ENCODE peak calls at places on chromosome 10, in six cellular contexts. U, G, K, L, A and W are unnamed samples.

GRCh38 chr10:86958831-86959736 is 685 bp downstream of the SNCG start:
- DNase-seq in A (peak), K (peak), G (no peak), U (peak), L (peak), W (no peak)

GRCh38 chr10:60605476-60605875 is 172.8 kb upstream of the CDK1 start:
- DNase-seq in G (no peak), U (no peak), L (no peak), A (no peak), K (no peak), W (no peak)

GRCh38 chr10:132368881-132369635 is 27.9 kb upstream of the PWWP2B start:
- DNase-seq in U (no peak), G (no peak), A (peak), K (peak), L (peak), W (no peak)

GRCh38 chr10:62545155-62545554 is 171.0 kb downstream of the ZNF365 start:
- DNase-seq in G (no peak), K (no peak), A (no peak), L (no peak), U (no peak), W (no peak)

GRCh38 chr10:2984682-2985081 is 82.7 kb upstream of the PFKP start:
- DNase-seq in K (no peak), U (no peak), A (no peak), G (no peak), L (no peak), W (peak)

GRCh38 chr10:19412531-19412930 is 363.9 kb downstream of the MALRD1 start:
- DNase-seq in A (peak), U (no peak), G (peak), L (peak), K (no peak), W (no peak)

GRCh38 chr10:43160067-43160918 is 22.0 kb downstream of the CSGALNACT2 start:
- DNase-seq in L (peak), G (no peak), U (no peak), K (no peak), A (peak), W (no peak)

GRCh38 chr10:11869211-11869610 is 46.1 kb downstream of the PROSER2 start:
- DNase-seq in U (no peak), G (peak), K (no peak), A (no peak), L (no peak), W (no peak)

GRCh38 chr10:36393800-36394199 is 731.6 kb upstream of the ANKRD30A start:
- DNase-seq in K (no peak), U (no peak), G (no peak), L (no peak), A (peak), W (no peak)

GRCh38 chr10:11359849-11360248 is 251.6 kb downstream of the USP6NL start:
- DNase-seq in L (no peak), G (no peak), A (no peak), U (no peak), K (no peak), W (no peak)

GRCh38 chr10:70232859-70233108 is 445 bp downstream of the PPA1 start:
- DNase-seq in U (no peak), G (no peak), L (no peak), K (no peak), A (no peak), W (no peak)

GRCh38 chr10:43127447-43127846 is 10.8 kb upstream of the CSGALNACT2 start:
- DNase-seq in K (no peak), L (peak), A (no peak), U (no peak), G (no peak), W (no peak)

GRCh38 chr10:21496285-21497176 is 29.0 kb downstream of the SKIDA1 start:
- DNase-seq in K (no peak), U (peak), A (peak), G (peak), L (peak), W (peak)

GRCh38 chr10:60203993-60204618 is 185.6 kb downstream of the ANK3 start:
- DNase-seq in A (peak), K (no peak), U (no peak), G (peak), L (peak), W (no peak)

GRCh38 chr10:43218951-43219837 is 47.7 kb downstream of the RASGEF1A start:
- DNase-seq in K (no peak), A (no peak), G (no peak), U (peak), L (no peak), W (no peak)

GRCh38 chr10:86943316-86944030 is 13.9 kb downstream of the MMRN2 start:
- DNase-seq in U (no peak), L (no peak), K (no peak), G (no peak), A (no peak), W (no peak)

GRCh38 chr10:18793951-18794350 is 134.7 kb downstream of the ARL5B start:
- DNase-seq in A (peak), G (peak), U (no peak), K (no peak), L (peak), W (no peak)

GRCh38 chr10:129963831-129964501 is at the start of gene EBF3:
- DNase-seq in A (peak), G (peak), L (peak), K (no peak), U (peak), W (peak)

GRCh38 chr10:103648951-103649532 is 155.5 kb downstream of the NEURL1 start:
- DNase-seq in L (peak), A (peak), G (no peak), U (no peak), K (no peak), W (no peak)

GRCh38 chr10:118594392-118595063 is 920 bp downstream of the PRLHR start:
- DNase-seq in U (no peak), A (peak), K (no peak), L (peak), G (peak), W (peak)

GRCh38 chr10:1255600-1255999 is 199.4 kb downstream of the WDR37 start:
- DNase-seq in A (no peak), L (no peak), K (no peak), U (no peak), G (no peak), W (no peak)

GRCh38 chr10:63265646-63266207 is 132.6 kb downstream of the NRBF2 start:
- DNase-seq in G (no peak), U (no peak), L (no peak), A (no peak), K (no peak), W (no peak)

GRCh38 chr10:58219875-58220274 is 47.8 kb downstream of the IPMK start:
- DNase-seq in K (no peak), L (peak), A (no peak), G (no peak), U (no peak), W (no peak)

GRCh38 chr10:73495226-73495883 is 469 bp downstream of the PPP3CB start:
- DNase-seq in U (peak), K (peak), G (peak), A (peak), L (peak), W (peak)

GRCh38 chr10:72355214-72355555 is 466 bp upstream of the DNAJB12 start:
- DNase-seq in G (no peak), L (no peak), U (no peak), K (no peak), A (no peak), W (no peak)

GRCh38 chr10:33249659-33250058 is 84.8 kb downstream of the NRP1 start:
- DNase-seq in K (no peak), U (no peak), G (no peak), A (no peak), L (no peak), W (no peak)

GRCh38 chr10:69086131-69086530 is 1.8 kb upstream of the SRGN start:
- DNase-seq in K (no peak), A (peak), L (no peak), G (no peak), U (peak), W (no peak)

GRCh38 chr10:4488924-4489323 is 337.1 kb upstream of the AKR1E2 start:
- DNase-seq in U (no peak), A (peak), L (no peak), G (no peak), K (no peak), W (no peak)

GRCh38 chr10:97333601-97334369 is 744 bp downstream of the FRAT2 start:
- DNase-seq in K (no peak), L (peak), A (peak), G (peak), U (peak), W (peak)
- TF ChIP-seq CTCF in K (no peak), L (no peak), A (no peak), G (no peak), U (no peak), W (no peak)

DNA sequence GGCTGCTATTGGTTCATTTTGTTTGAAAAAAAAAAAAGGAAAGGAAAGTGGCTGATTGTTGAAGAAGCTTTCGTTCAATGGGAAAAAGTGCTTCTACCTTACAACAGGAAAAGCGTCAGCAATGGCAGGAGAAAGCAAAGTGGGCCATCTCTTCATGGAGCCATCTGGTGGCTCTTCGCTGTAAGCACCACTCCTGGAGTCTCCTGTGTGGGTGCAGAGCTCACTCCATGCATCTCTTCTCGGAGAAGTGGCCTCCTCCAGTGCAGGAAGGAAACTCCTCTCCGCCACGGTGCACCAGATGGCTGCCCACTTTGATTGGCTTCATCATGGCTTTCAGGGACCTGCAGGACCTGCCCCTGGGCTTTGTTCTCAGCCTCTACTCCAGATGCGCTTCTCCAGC is 250.9 kb downstream of the PTEN start:
- DNase-seq in K (no peak), G (peak), A (no peak), U (peak), L (peak), W (peak)
- TF ChIP-seq CTCF in K (no peak), G (peak), A (peak), U (peak), L (peak), W (peak)

GRCh38 chr10:106360870-106361269 is 803.6 kb downstream of the SORCS1 start:
- DNase-seq in G (no peak), U (no peak), A (peak), K (no peak), L (peak), W (no peak)

GRCh38 chr10:106355450-106355849 is 809.1 kb downstream of the SORCS1 start:
- DNase-seq in K (no peak), G (no peak), U (no peak), A (peak), L (no peak), W (no peak)
- TF ChIP-seq CTCF in K (no peak), G (peak), U (no peak), A (peak), L (peak), W (no peak)

GRCh38 chr10:88107698-88108097 is 244.3 kb downstream of the PTEN start:
- DNase-seq in A (no peak), L (no peak), K (no peak), G (no peak), U (no peak), W (no peak)

GRCh38 chr10:88110355-88110754 is 246.9 kb downstream of the PTEN start:
- DNase-seq in U (no peak), K (no peak), A (peak), G (no peak), L (peak), W (no peak)

GRCh38 chr10:88107296-88107695 is 243.9 kb downstream of the PTEN start:
- DNase-seq in U (no peak), G (no peak), A (no peak), K (no peak), L (no peak), W (no peak)

GRCh38 chr10:88106348-88106747 is 242.9 kb downstream of the PTEN start:
- DNase-seq in L (no peak), K (no peak), A (no peak), G (no peak), U (no peak), W (no peak)

DNA sequence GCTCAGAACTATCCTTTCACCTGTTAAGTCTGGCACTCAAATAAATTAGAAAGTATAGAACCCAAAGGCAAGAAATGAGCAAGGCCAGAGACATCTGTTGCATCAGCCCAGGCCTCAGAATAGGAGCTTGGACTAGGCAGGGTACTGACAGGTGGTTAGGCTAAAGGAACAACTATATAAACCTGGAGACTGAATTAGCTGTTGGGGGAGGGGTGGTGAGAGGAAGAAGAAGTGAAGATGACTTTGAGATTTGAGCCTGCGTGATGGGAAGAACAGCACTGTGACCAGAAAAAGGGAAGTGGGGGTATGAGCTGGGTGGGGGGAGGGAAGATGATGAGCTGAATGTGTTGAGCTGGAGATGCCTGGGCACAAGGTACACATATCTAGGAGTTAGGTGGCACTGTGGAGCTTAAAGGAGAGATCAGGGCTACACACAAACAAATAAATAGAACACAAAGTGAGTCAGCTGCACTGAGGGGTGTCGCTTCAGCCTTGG is 244.7 kb downstream of the PTEN start:
- DNase-seq in U (no peak), A (no peak), G (no peak), L (no peak), K (no peak), W (no peak)
- TF ChIP-seq CTCF in U (no peak), A (no peak), G (no peak), L (no peak), K (no peak), W (peak)

DNA sequence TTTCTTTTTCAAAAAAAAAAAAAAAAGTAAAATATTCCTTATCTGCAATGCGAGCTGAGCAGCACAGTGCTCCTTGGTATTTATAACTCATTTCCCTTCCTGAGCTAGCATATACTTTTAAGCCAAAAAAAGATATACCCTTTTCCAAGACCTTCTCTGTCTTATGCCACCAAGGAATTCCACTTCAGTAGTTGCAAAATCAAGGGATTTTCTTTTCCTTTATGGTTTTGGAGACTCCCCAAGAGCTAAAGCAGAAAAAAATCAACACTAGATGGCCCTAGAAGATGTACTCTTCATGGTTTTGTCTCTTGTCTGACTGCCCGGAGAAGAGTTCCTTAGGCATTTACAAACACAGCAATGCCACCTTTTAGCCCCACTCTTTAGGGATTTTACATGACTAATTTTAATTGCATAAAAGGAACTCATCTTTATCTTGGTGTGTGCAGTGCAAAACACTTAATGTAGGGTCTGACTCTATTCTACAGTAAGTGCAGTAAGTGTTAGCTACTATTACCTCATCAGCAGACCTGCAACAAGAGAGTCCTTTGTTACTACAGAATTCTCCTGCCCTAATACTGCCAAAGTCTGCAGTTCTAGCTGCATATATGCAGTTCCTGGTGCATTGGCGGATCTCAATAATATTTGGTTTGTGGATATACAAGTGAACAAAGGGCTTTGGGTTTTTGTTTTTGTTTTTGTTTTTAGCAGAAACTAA is 443.3 kb downstream of the GFRA1 start:
- DNase-seq in L (peak), A (peak), K (no peak), U (no peak), G (peak), W (no peak)
- TF ChIP-seq CTCF in L (peak), A (peak), K (no peak), U (peak), G (peak), W (no peak)